ENCODE peak calls at places on chromosomes 16 and 17, in six cellular contexts. T, I, Z, K, B and F are unnamed samples.
A peak's percentile ranks its signal among the peaks of the same experiment; 100 is the strongest.

GRCh38 chr17:75683467-75684041 is 16.4 kb downstream of the SAP30BP start:
- DNase-seq in T (no peak), I (peak; percentile 90), Z (no peak), K (no peak), B (peak; percentile 79), F (peak; percentile 81)

GRCh38 chr17:42950044-42950783 is 14.0 kb downstream of the AARSD1 start:
- DNase-seq in T (no peak), I (no peak), Z (no peak), K (no peak), B (no peak), F (no peak)

GRCh38 chr16:57175896-57176295 is 9.9 kb downstream of the PSME3IP1 start:
- DNase-seq in T (no peak), I (no peak), Z (no peak), K (no peak), B (peak; percentile 19), F (no peak)

GRCh38 chr17:20172378-20172775 is 163.2 kb downstream of the SPECC1 start:
- DNase-seq in T (no peak), I (no peak), Z (no peak), K (no peak), B (no peak), F (no peak)

GRCh38 chr17:19750020-19750572 is 2.0 kb upstream of the ALDH3A1 start:
- DNase-seq in T (no peak), I (no peak), Z (no peak), K (peak; percentile 5), B (no peak), F (no peak)

GRCh38 chr16:78474762-78475161 is 375.3 kb downstream of the WWOX start:
- DNase-seq in T (no peak), I (no peak), Z (no peak), K (no peak), B (no peak), F (no peak)

GRCh38 chr17:48176456-48176855 is 68.9 kb downstream of the SNX11 start:
- DNase-seq in T (no peak), I (no peak), Z (no peak), K (no peak), B (no peak), F (no peak)

GRCh38 chr16:2325791-2326190 is 14.7 kb downstream of the ABCA3 start:
- DNase-seq in T (no peak), I (no peak), Z (no peak), K (no peak), B (no peak), F (no peak)

GRCh38 chr16:86457621-86458456 is 52.5 kb upstream of the FOXF1 start:
- DNase-seq in T (no peak), I (no peak), Z (no peak), K (peak; percentile 43), B (peak; percentile 60), F (no peak)

GRCh38 chr17:80984749-80985148 is 6.9 kb upstream of the CHMP6 start:
- DNase-seq in T (no peak), I (peak; percentile 41), Z (no peak), K (no peak), B (peak; percentile 58), F (no peak)

GRCh38 chr16:9338068-9338467 is 246.6 kb downstream of the HAPSTR1 start:
- DNase-seq in T (no peak), I (no peak), Z (no peak), K (no peak), B (no peak), F (no peak)

GRCh38 chr16:9094008-9094846 is 2.8 kb downstream of the HAPSTR1 start:
- DNase-seq in T (no peak), I (no peak), Z (peak; percentile 5), K (no peak), B (no peak), F (no peak)

GRCh38 chr16:931651-932500 is 38.9 kb downstream of the LMF1 start:
- DNase-seq in T (no peak), I (no peak), Z (no peak), K (peak; percentile 26), B (no peak), F (no peak)

GRCh38 chr16:68297908-68298307 is 12.8 kb downstream of the SLC7A6OS start:
- DNase-seq in T (no peak), I (peak; percentile 61), Z (no peak), K (no peak), B (peak; percentile 23), F (no peak)

GRCh38 chr17:48429638-48430586 is at the start of gene SKAP1:
- DNase-seq in T (peak; percentile 29), I (no peak), Z (no peak), K (no peak), B (peak; percentile 13), F (no peak)

GRCh38 chr17:81494984-81495383 is 17.6 kb downstream of the ACTG1 start:
- DNase-seq in T (peak; percentile 86), I (no peak), Z (no peak), K (no peak), B (no peak), F (no peak)

GRCh38 chr16:65570261-65570660 is 448.4 kb upstream of the CDH11 start:
- DNase-seq in T (no peak), I (no peak), Z (no peak), K (no peak), B (no peak), F (no peak)

GRCh38 chr16:10128397-10129258 is 53.6 kb downstream of the GRIN2A start:
- DNase-seq in T (no peak), I (no peak), Z (no peak), K (no peak), B (no peak), F (no peak)

GRCh38 chr16:67708368-67708771 is 10.7 kb downstream of the GFOD2 start:
- DNase-seq in T (no peak), I (peak; percentile 33), Z (no peak), K (no peak), B (no peak), F (no peak)

GRCh38 chr16:64996641-64997040 is 125.2 kb downstream of the CDH11 start:
- DNase-seq in T (no peak), I (no peak), Z (no peak), K (no peak), B (no peak), F (no peak)

GRCh38 chr17:40333781-40334453 is 24.9 kb downstream of the RARA start:
- DNase-seq in T (no peak), I (no peak), Z (peak; percentile 77), K (no peak), B (no peak), F (no peak)

GRCh38 chr16:22692034-22692433 is 121.9 kb upstream of the HS3ST2 start:
- DNase-seq in T (no peak), I (no peak), Z (no peak), K (no peak), B (no peak), F (no peak)

GRCh38 chr16:22693670-22694340 is 120.2 kb upstream of the HS3ST2 start:
- DNase-seq in T (no peak), I (no peak), Z (no peak), K (no peak), B (no peak), F (no peak)

GRCh38 chr16:22694887-22695382 is 119.0 kb upstream of the HS3ST2 start:
- DNase-seq in T (no peak), I (no peak), Z (no peak), K (peak; percentile 53), B (no peak), F (no peak)

GRCh38 chr16:22688930-22689329 is 125.0 kb upstream of the HS3ST2 start:
- DNase-seq in T (no peak), I (no peak), Z (no peak), K (no peak), B (no peak), F (no peak)

GRCh38 chr16:22692916-22693646 is 120.9 kb upstream of the HS3ST2 start:
- DNase-seq in T (no peak), I (no peak), Z (no peak), K (no peak), B (no peak), F (no peak)
- TF ChIP-seq CTCF in T (no peak), I (no peak), Z (no peak), K (no peak), B (no peak), F (no peak)

DNA sequence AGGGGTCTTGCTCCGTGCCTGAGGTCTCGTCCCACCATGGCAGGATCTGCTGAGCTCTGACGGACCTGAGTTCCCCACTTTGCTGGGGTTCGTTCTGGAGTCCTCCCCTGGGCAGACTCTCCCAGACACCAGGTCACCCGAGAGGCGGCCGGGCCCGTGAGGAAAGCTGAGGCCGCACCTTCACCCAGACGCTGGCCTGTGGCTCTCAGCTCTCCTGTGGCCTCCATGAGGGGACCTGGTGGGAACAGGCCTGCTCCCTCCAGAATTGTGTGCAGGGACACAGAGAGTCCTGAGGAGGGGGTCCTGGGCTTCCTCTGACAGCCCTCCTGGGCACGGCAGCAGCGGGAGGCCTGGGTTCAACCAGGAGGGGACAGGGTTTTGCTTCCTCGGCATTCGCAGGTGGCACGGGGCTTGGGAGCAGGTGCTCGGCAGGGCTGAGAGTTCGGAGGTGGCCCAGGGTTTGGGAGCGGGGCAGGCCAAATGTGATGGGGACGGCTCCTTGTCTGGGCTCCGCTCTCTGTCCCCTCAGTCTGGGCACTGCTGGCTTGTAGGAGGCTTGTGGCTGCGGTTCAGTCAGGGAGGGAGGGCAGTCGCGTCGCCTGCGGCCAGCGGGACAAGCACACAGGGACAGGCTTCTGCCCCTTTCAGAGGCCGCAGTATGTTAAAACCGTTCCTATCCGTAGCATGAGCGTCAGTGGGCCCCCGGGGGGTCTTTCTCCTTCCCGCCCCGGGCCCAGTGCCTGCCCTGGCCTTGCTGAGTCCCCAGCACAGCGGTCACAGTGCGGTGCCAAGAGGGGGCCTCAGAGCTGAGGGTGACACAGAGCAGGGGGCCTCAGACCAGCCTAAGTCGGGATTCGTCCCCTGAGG is 8.1 kb upstream of the SNAI3 start:
- DNase-seq in T (no peak), I (no peak), Z (no peak), K (no peak), B (no peak), F (no peak)
- H3K27ac ChIP-seq in T (no peak overlapping the region), I (no peak overlapping the region), Z (no peak overlapping the region), K (no peak overlapping the region), B (no peak overlapping the region), F (no peak overlapping the region)

GRCh38 chr17:53191878-53192277 is 630.8 kb upstream of the KIF2B start:
- DNase-seq in T (no peak), I (peak; percentile 2), Z (no peak), K (no peak), B (no peak), F (no peak)
- TF ChIP-seq CTCF in T (peak; percentile 7), I (peak; percentile 44), Z (no peak), K (no peak), B (peak; percentile 4), F (peak; percentile 15)

GRCh38 chr17:17701658-17702057 is 20.4 kb downstream of the RAI1 start:
- DNase-seq in T (no peak), I (no peak), Z (no peak), K (no peak), B (no peak), F (no peak)

GRCh38 chr17:17702821-17703607 is 21.8 kb downstream of the RAI1 start:
- DNase-seq in T (no peak), I (no peak), Z (no peak), K (no peak), B (no peak), F (no peak)

GRCh38 chr17:17702370-17702769 is 21.1 kb downstream of the RAI1 start:
- DNase-seq in T (no peak), I (no peak), Z (no peak), K (no peak), B (no peak), F (no peak)

GRCh38 chr17:17700251-17700969 is 19.2 kb downstream of the RAI1 start:
- DNase-seq in T (no peak), I (no peak), Z (no peak), K (no peak), B (no peak), F (no peak)

DNA sequence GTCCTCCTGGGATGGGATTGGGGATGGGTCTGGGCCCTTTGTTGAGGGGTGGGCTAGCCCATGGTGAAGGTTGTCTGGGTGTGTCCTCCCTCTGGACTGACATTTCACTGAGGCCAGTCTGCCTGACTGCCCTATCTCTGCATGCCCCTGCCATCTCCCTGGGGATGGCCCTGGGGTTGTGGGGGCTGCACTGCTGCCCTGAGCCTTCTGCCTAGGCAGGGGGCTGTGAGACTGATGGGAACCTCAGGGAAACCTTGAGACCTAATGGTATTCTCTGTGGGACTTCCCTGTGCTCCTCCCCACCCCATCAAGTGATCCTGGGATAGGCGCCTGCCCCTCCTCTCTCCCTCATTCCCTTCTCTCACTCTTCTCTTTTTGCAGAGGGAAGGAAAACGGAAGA is 19.9 kb downstream of the RAI1 start:
- DNase-seq in T (no peak), I (no peak), Z (no peak), K (no peak), B (no peak), F (no peak)
- H3K27ac ChIP-seq in T (no peak overlapping the region), I (no peak overlapping the region), Z (no peak overlapping the region), K (no peak overlapping the region), B (no peak overlapping the region), F (peak overlapping the region; percentile 49)